ENCODE peak calls at places on chromosomes 5 and 9, in seven cellular contexts. One of them, this sample, is unnamed.

GRCh38 chr9:124629600-124629999 is 122.4 kb upstream of the NR5A1 start:
- DNase-seq in left cardiac atrium: no peak
- DNase-seq in mesendoderm: no peak
- DNase-seq in HTR-8/SVneo: no peak
- DNase-seq in PC-9: no peak
- DNase-seq in NCI-H1105: no peak
- DNase-seq in MV-4-11: peak; percentile 26
- DNase-seq in this sample: no peak

GRCh38 chr5:157543825-157544622 is 31.6 kb downstream of the ADAM19 start:
- DNase-seq in left cardiac atrium: no peak
- DNase-seq in NCI-H1105: peak; percentile 14
- DNase-seq in PC-9: no peak
- DNase-seq in MV-4-11: no peak
- DNase-seq in HTR-8/SVneo: no peak
- DNase-seq in mesendoderm: no peak
- DNase-seq in this sample: no peak

GRCh38 chr5:130002876-130003275 is 98.6 kb downstream of the CHSY3 start:
- DNase-seq in HTR-8/SVneo: no peak
- DNase-seq in MV-4-11: no peak
- DNase-seq in NCI-H1105: no peak
- DNase-seq in mesendoderm: no peak
- DNase-seq in left cardiac atrium: no peak
- DNase-seq in PC-9: no peak
- DNase-seq in this sample: no peak

GRCh38 chr5:140633081-140633471 is at the start of gene CD14:
- DNase-seq in HTR-8/SVneo: peak; percentile 79
- DNase-seq in MV-4-11: peak; percentile 40
- DNase-seq in mesendoderm: no peak
- DNase-seq in PC-9: peak; percentile 69
- DNase-seq in NCI-H1105: no peak
- DNase-seq in left cardiac atrium: peak; percentile 75
- DNase-seq in this sample: no peak

GRCh38 chr5:135426102-135427082 is 20.8 kb downstream of the DCANP1 start:
- DNase-seq in left cardiac atrium: no peak
- DNase-seq in mesendoderm: peak; percentile 67
- DNase-seq in PC-9: peak; percentile 48
- DNase-seq in NCI-H1105: peak; percentile 10
- DNase-seq in HTR-8/SVneo: peak; percentile 53
- DNase-seq in MV-4-11: peak; percentile 77
- DNase-seq in this sample: no peak

GRCh38 chr5:134935711-134936602 is 31.0 kb downstream of the PCBD2 start:
- DNase-seq in left cardiac atrium: no peak
- DNase-seq in MV-4-11: no peak
- DNase-seq in PC-9: no peak
- DNase-seq in NCI-H1105: no peak
- DNase-seq in mesendoderm: no peak
- DNase-seq in HTR-8/SVneo: no peak
- DNase-seq in this sample: no peak

GRCh38 chr5:158154226-158155005 is 295.5 kb upstream of the CLINT1 start:
- DNase-seq in left cardiac atrium: peak; percentile 37
- DNase-seq in MV-4-11: no peak
- DNase-seq in HTR-8/SVneo: peak; percentile 51
- DNase-seq in PC-9: no peak
- DNase-seq in mesendoderm: no peak
- DNase-seq in NCI-H1105: no peak
- DNase-seq in this sample: no peak

GRCh38 chr5:17255471-17256016 is 38.1 kb downstream of the BASP1 start:
- DNase-seq in left cardiac atrium: no peak
- DNase-seq in NCI-H1105: no peak
- DNase-seq in PC-9: peak; percentile 42
- DNase-seq in MV-4-11: peak; percentile 94
- DNase-seq in mesendoderm: no peak
- DNase-seq in HTR-8/SVneo: no peak
- DNase-seq in this sample: no peak

GRCh38 chr5:16539169-16539666 is 73.6 kb upstream of the ZNF622 start:
- DNase-seq in mesendoderm: no peak
- DNase-seq in PC-9: peak; percentile 82
- DNase-seq in HTR-8/SVneo: peak; percentile 46
- DNase-seq in NCI-H1105: no peak
- DNase-seq in MV-4-11: no peak
- DNase-seq in left cardiac atrium: peak; percentile 78
- DNase-seq in this sample: peak; percentile 40

GRCh38 chr9:95436416-95436815 is 80.4 kb downstream of the PTCH1 start:
- DNase-seq in MV-4-11: no peak
- DNase-seq in mesendoderm: no peak
- DNase-seq in PC-9: no peak
- DNase-seq in NCI-H1105: no peak
- DNase-seq in HTR-8/SVneo: no peak
- DNase-seq in left cardiac atrium: no peak
- DNase-seq in this sample: no peak

GRCh38 chr9:88922091-88922490 is 69.2 kb upstream of the S1PR3 start:
- DNase-seq in MV-4-11: peak; percentile 97
- DNase-seq in NCI-H1105: no peak
- DNase-seq in HTR-8/SVneo: no peak
- DNase-seq in mesendoderm: no peak
- DNase-seq in PC-9: no peak
- DNase-seq in left cardiac atrium: no peak
- DNase-seq in this sample: no peak

GRCh38 chr5:36272136-36272665 is 29.5 kb downstream of the RANBP3L start:
- DNase-seq in left cardiac atrium: no peak
- DNase-seq in PC-9: no peak
- DNase-seq in MV-4-11: no peak
- DNase-seq in NCI-H1105: no peak
- DNase-seq in mesendoderm: no peak
- DNase-seq in HTR-8/SVneo: no peak
- DNase-seq in this sample: no peak

GRCh38 chr9:98807070-98807810 is at the start of gene GALNT12:
- DNase-seq in left cardiac atrium: no peak
- DNase-seq in MV-4-11: no peak
- DNase-seq in mesendoderm: peak; percentile 57
- DNase-seq in PC-9: peak; percentile 40
- DNase-seq in NCI-H1105: peak; percentile 40
- DNase-seq in HTR-8/SVneo: peak; percentile 39
- DNase-seq in this sample: no peak

GRCh38 chr9:107020040-107020530 is 157.1 kb downstream of the ZNF462 start:
- DNase-seq in left cardiac atrium: no peak
- DNase-seq in PC-9: peak; percentile 37
- DNase-seq in HTR-8/SVneo: peak; percentile 11
- DNase-seq in mesendoderm: peak; percentile 83
- DNase-seq in MV-4-11: no peak
- DNase-seq in NCI-H1105: no peak
- DNase-seq in this sample: no peak

GRCh38 chr5:58114324-58114723 is 345.6 kb downstream of the PLK2 start:
- DNase-seq in PC-9: no peak
- DNase-seq in HTR-8/SVneo: no peak
- DNase-seq in NCI-H1105: no peak
- DNase-seq in MV-4-11: no peak
- DNase-seq in mesendoderm: no peak
- DNase-seq in left cardiac atrium: no peak
- DNase-seq in this sample: no peak

GRCh38 chr5:124869481-124870033 is 123.1 kb upstream of the ZNF608 start:
- DNase-seq in left cardiac atrium: no peak
- DNase-seq in mesendoderm: no peak
- DNase-seq in NCI-H1105: no peak
- DNase-seq in MV-4-11: no peak
- DNase-seq in PC-9: no peak
- DNase-seq in HTR-8/SVneo: no peak
- DNase-seq in this sample: no peak

GRCh38 chr5:118435131-118435530 is 553.2 kb downstream of the DTWD2 start:
- DNase-seq in HTR-8/SVneo: no peak
- DNase-seq in mesendoderm: no peak
- DNase-seq in MV-4-11: no peak
- DNase-seq in PC-9: no peak
- DNase-seq in NCI-H1105: no peak
- DNase-seq in left cardiac atrium: no peak
- DNase-seq in this sample: no peak

GRCh38 chr9:126207256-126207655 is 119.4 kb upstream of the MVB12B start:
- DNase-seq in mesendoderm: no peak
- DNase-seq in NCI-H1105: no peak
- DNase-seq in left cardiac atrium: no peak
- DNase-seq in MV-4-11: no peak
- DNase-seq in HTR-8/SVneo: no peak
- DNase-seq in PC-9: no peak
- DNase-seq in this sample: no peak

GRCh38 chr5:101678494-101679193 is 617.4 kb downstream of the SLCO4C1 start:
- DNase-seq in mesendoderm: peak; percentile 88
- DNase-seq in left cardiac atrium: peak; percentile 45
- DNase-seq in HTR-8/SVneo: peak; percentile 42
- DNase-seq in NCI-H1105: peak; percentile 12
- DNase-seq in MV-4-11: peak; percentile 52
- DNase-seq in PC-9: peak; percentile 39
- DNase-seq in this sample: no peak

GRCh38 chr5:171842006-171842776 is 56.6 kb downstream of the SMIM23 start:
- DNase-seq in PC-9: no peak
- DNase-seq in mesendoderm: no peak
- DNase-seq in MV-4-11: no peak
- DNase-seq in HTR-8/SVneo: no peak
- DNase-seq in NCI-H1105: no peak
- DNase-seq in left cardiac atrium: no peak
- DNase-seq in this sample: no peak

GRCh38 chr5:122313001-122313402 is 965 bp downstream of the SNCAIP start:
- DNase-seq in HTR-8/SVneo: no peak
- DNase-seq in NCI-H1105: no peak
- DNase-seq in PC-9: no peak
- DNase-seq in left cardiac atrium: peak; percentile 28
- DNase-seq in MV-4-11: no peak
- DNase-seq in mesendoderm: no peak
- DNase-seq in this sample: no peak

GRCh38 chr9:132507670-132508469 is 74.5 kb upstream of the BARHL1 start:
- DNase-seq in PC-9: no peak
- DNase-seq in MV-4-11: peak; percentile 31
- DNase-seq in NCI-H1105: peak; percentile 35
- DNase-seq in HTR-8/SVneo: peak; percentile 85
- DNase-seq in mesendoderm: peak; percentile 76
- DNase-seq in left cardiac atrium: peak; percentile 61
- DNase-seq in this sample: peak; percentile 28

This sample was measured in cerebellar nuclear complex.